ENCODE peak calls at places on chromosomes 12 and 14, in nine cellular contexts. L is COR-L47; Q is activated T-helper 1 cell treated with anti-CD3 and anti-CD28 coated beads, Interleukin-2, amount 50 U/mL, for 16 hours; N is AG20443; I is ecto neural progenitor cell; H is OCI-LY7; J is BJ; F is activated CD8-positive, alpha-beta T cell treated with anti-CD3 and anti-CD28 coated beads, Interleukin-2, amount 10 ng/mL, durations not matched to agents 7 days and 5 days; W is GM04503. E is an unnamed sample.

GRCh38 chr12:4975574-4975973 is 65.9 kb downstream of the KCNA1 start:
- DNase-seq in L (no peak), Q (no peak), N (peak; percentile 59), I (peak; percentile 84), H (no peak), J (no peak), F (no peak), W (no peak), E (no peak)

GRCh38 chr12:72083096-72083825 is 144.6 kb downstream of the TPH2 start:
- DNase-seq in L (no peak), Q (no peak), N (no peak), I (no peak), H (no peak), J (no peak), F (no peak), W (no peak), E (no peak)

GRCh38 chr12:30025317-30025716 is 241.6 kb upstream of the TMTC1 start:
- DNase-seq in L (no peak), Q (no peak), N (no peak), I (no peak), H (no peak), J (no peak), F (no peak), W (no peak), E (no peak)

GRCh38 chr14:101075801-101076413 is 172.4 kb upstream of the RTL1 start:
- DNase-seq in L (no peak), Q (no peak), N (no peak), I (peak; percentile 43), H (no peak), J (no peak), F (no peak), W (no peak), E (no peak)

GRCh38 chr12:44812062-44812461 is 64.1 kb downstream of the NELL2 start:
- DNase-seq in L (no peak), Q (no peak), N (no peak), I (no peak), H (peak; percentile 77), J (no peak), F (peak; percentile 79), W (no peak), E (no peak)

GRCh38 chr12:6167327-6168280 is 32.6 kb upstream of the CD9 start:
- DNase-seq in L (no peak), Q (peak; percentile 18), N (peak; percentile 84), I (no peak), H (no peak), J (peak; percentile 83), F (peak; percentile 68), W (peak; percentile 81), E (no peak)

GRCh38 chr12:93601591-93601990 is 29.1 kb downstream of the SOCS2 start:
- DNase-seq in L (no peak), Q (no peak), N (no peak), I (no peak), H (no peak), J (no peak), F (no peak), W (no peak), E (no peak)

GRCh38 chr12:129005416-129005815 is 152.1 kb downstream of the GLT1D1 start:
- DNase-seq in L (no peak), Q (no peak), N (no peak), I (no peak), H (no peak), J (no peak), F (no peak), W (no peak), E (no peak)

GRCh38 chr12:52173526-52173925 is 18.3 kb downstream of the KRT80 start:
- DNase-seq in L (no peak), Q (no peak), N (no peak), I (no peak), H (no peak), J (no peak), F (no peak), W (no peak), E (no peak)

GRCh38 chr14:103019236-103019635 is 38.1 kb downstream of the CDC42BPB start:
- DNase-seq in L (no peak), Q (no peak), N (no peak), I (no peak), H (no peak), J (no peak), F (no peak), W (no peak), E (no peak)

GRCh38 chr14:101506921-101507300 is 54.4 kb upstream of the DIO3 start:
- DNase-seq in L (no peak), Q (no peak), N (no peak), I (no peak), H (no peak), J (no peak), F (no peak), W (no peak), E (no peak)

GRCh38 chr12:115354007-115354452 is 670.1 kb upstream of the TBX3 start:
- DNase-seq in L (no peak), Q (no peak), N (peak; percentile 91), I (no peak), H (no peak), J (peak; percentile 91), F (no peak), W (peak; percentile 90), E (no peak)

GRCh38 chr14:74843653-74844052 is 32.3 kb downstream of the PROX2 start:
- DNase-seq in L (no peak), Q (no peak), N (peak; percentile 76), I (no peak), H (no peak), J (no peak), F (no peak), W (no peak), E (no peak)

GRCh38 chr12:114673169-114673833 is 10.7 kb downstream of the TBX3 start:
- DNase-seq in L (no peak), Q (no peak), N (peak; percentile 72), I (no peak), H (no peak), J (no peak), F (no peak), W (no peak), E (no peak)

GRCh38 chr12:11813422-11813813 is 163.9 kb downstream of the ETV6 start:
- DNase-seq in L (no peak), Q (no peak), N (no peak), I (no peak), H (no peak), J (no peak), F (no peak), W (no peak), E (no peak)

GRCh38 chr14:67263499-67264149 is 22.4 kb downstream of the PALS1 start:
- DNase-seq in L (no peak), Q (no peak), N (peak; percentile 16), I (no peak), H (no peak), J (no peak), F (no peak), W (no peak), E (no peak)

E was measured in DMS79 treated with DMSO at 0.1 percent for 48 hours.